ENCODE peak calls at places on chromosomes 13 and 19, in four cellular contexts. R, P, V and B are unnamed samples.

GRCh38 chr13:110173247-110173818 is 133.6 kb downstream of the COL4A1 start:
- DNase-seq in R (no peak), P (peak), V (no peak), B (no peak)

GRCh38 chr19:35743640-35744306 is 1.4 kb downstream of the U2AF1L4 start:
- DNase-seq in R (no peak), P (no peak), V (no peak), B (no peak)

GRCh38 chr13:97433727-97434416 is at the start of gene RAP2A:
- DNase-seq in R (peak), P (peak), V (peak), B (peak)

GRCh38 chr13:75135325-75135825 is 346.6 kb downstream of the TBC1D4 start:
- DNase-seq in R (no peak), P (no peak), V (no peak), B (no peak)

GRCh38 chr13:83634601-83635000 is 247.7 kb downstream of the SLITRK1 start:
- DNase-seq in R (no peak), P (no peak), V (no peak), B (no peak)

GRCh38 chr13:51843529-51843928 is 1.4 kb downstream of the TMEM272 start:
- DNase-seq in R (no peak), P (no peak), V (no peak), B (no peak)

GRCh38 chr19:12868540-12869112 is 12.6 kb downstream of the DNASE2 start:
- DNase-seq in R (no peak), P (no peak), V (no peak), B (no peak)

GRCh38 chr13:110944121-110944967 is 29.5 kb upstream of the ANKRD10 start:
- DNase-seq in R (no peak), P (no peak), V (peak), B (peak)

GRCh38 chr13:31014461-31014860 is 82.0 kb downstream of the TEX26 start:
- DNase-seq in R (no peak), P (no peak), V (no peak), B (no peak)

GRCh38 chr19:40650749-40651305 is 39.6 kb downstream of the NUMBL start:
- DNase-seq in R (no peak), P (no peak), V (no peak), B (no peak)

GRCh38 chr19:47094557-47095517 is 18.7 kb downstream of the ZC3H4 start:
- DNase-seq in R (no peak), P (no peak), V (peak), B (no peak)

GRCh38 chr19:7874857-7875393 is 735 bp upstream of the PRR36 start:
- DNase-seq in R (no peak), P (no peak), V (no peak), B (no peak)
- H3K4me3 ChIP-seq in R (peak), P (peak), V (peak), B (peak)

GRCh38 chr19:43781630-43782310 is 997 bp upstream of the KCNN4 start:
- DNase-seq in R (no peak), P (no peak), V (no peak), B (no peak)
- H3K4me3 ChIP-seq in R (no peak), P (no peak), V (no peak), B (no peak)

GRCh38 chr19:15367439-15367838 is 12.1 kb downstream of the AKAP8 start:
- DNase-seq in R (no peak), P (no peak), V (no peak), B (no peak)
- H3K4me3 ChIP-seq in R (no peak), P (no peak), V (no peak), B (no peak)

DNA sequence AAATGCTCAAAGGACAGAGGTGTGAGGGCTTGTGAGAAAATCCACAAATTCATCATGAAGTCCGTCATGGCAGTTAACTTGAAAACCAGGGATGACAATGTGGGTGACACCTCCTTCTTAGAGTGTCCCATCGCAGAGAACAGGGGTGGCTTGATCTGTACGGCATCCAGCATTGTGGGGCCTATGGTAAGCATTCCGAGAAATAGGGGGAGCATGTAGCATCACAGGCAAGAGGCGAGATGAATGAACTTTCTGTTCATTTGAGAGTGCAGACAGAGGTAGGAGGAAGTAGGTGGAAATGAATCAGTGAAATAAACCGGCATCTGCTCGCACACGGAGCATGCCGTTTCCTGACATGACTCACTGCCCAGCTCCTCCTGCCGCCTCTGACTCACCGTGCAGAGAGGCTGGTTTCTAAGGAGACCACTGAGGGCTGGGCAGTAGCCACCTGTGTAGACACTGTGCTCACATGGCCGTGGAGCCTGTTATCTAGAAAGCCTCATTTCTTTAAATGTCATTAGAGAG is 339.0 kb downstream of the RFC3 start:
- DNase-seq in R (peak), P (peak), V (peak), B (no peak)
- H3K4me3 ChIP-seq in R (no peak), P (no peak), V (no peak), B (no peak)